ENCODE peak calls at places on chromosomes 16 and 17, in nine cellular contexts. V, P, E, N, M, G, O, H and C are unnamed samples.

GRCh38 chr17:63675607-63676539 is 24.1 kb downstream of the LIMD2 start:
- DNase-seq in N (no peak), V (peak), G (peak), P (no peak), M (no peak), E (no peak), O (no peak), H (no peak), C (peak)

GRCh38 chr16:22191966-22192260 is 14.2 kb upstream of the EEF2K start:
- DNase-seq in H (no peak), E (peak), O (no peak), P (no peak), N (no peak), M (peak), G (no peak), V (no peak), C (peak)

GRCh38 chr17:82424863-82425159 is 6.4 kb upstream of the OGFOD3 start:
- DNase-seq in M (no peak), O (no peak), G (no peak), E (no peak), N (no peak), P (no peak), H (no peak), V (no peak), C (no peak)

GRCh38 chr16:69406780-69407331 is 17.6 kb upstream of the CYB5B start:
- DNase-seq in G (peak), M (no peak), E (no peak), N (no peak), V (no peak), H (no peak), P (no peak), O (no peak), C (peak)

GRCh38 chr17:17976931-17977570 is 4.4 kb downstream of the DRC3 start:
- DNase-seq in G (no peak), V (no peak), E (no peak), M (no peak), H (no peak), N (no peak), O (no peak), P (no peak), C (no peak)

GRCh38 chr17:4482338-4483011 is 16.2 kb upstream of the SPNS2 start:
- DNase-seq in M (no peak), G (no peak), N (no peak), E (no peak), H (no peak), P (no peak), O (no peak), V (no peak), C (peak)

GRCh38 chr17:40615295-40615988 is 32.2 kb downstream of the SMARCE1 start:
- DNase-seq in E (peak), H (peak), N (no peak), G (peak), P (no peak), O (peak), V (peak), M (peak), C (peak)

GRCh38 chr16:86578056-86578455 is 293 bp upstream of the FOXL1 start:
- DNase-seq in N (no peak), P (no peak), G (no peak), V (no peak), M (no peak), O (no peak), E (no peak), H (no peak), C (no peak)

GRCh38 chr16:11675561-11676511 is 7.6 kb downstream of the SNN start:
- DNase-seq in G (no peak), H (no peak), M (no peak), V (peak), E (peak), P (no peak), O (no peak), N (no peak), C (peak)

GRCh38 chr17:59763861-59764260 is 56.4 kb downstream of the VMP1 start:
- DNase-seq in V (peak), O (no peak), H (no peak), N (no peak), M (no peak), P (no peak), E (no peak), G (no peak), C (no peak)

GRCh38 chr17:37802712-37803416 is 58.0 kb upstream of the HNF1B start:
- DNase-seq in G (no peak), V (peak), M (no peak), E (no peak), N (no peak), H (no peak), P (no peak), O (no peak), C (no peak)

GRCh38 chr16:80027007-80027965 is 426.7 kb upstream of the MAF start:
- DNase-seq in G (peak), M (peak), O (no peak), V (peak), H (peak), N (no peak), P (peak), E (peak), C (peak)

GRCh38 chr17:49496183-49496865 is 1.2 kb downstream of the NGFR start:
- DNase-seq in O (peak), M (peak), V (no peak), N (peak), P (peak), G (peak), E (peak), H (peak), C (peak)

GRCh38 chr16:77748426-77748825 is 26.1 kb downstream of the NUDT7 start:
- DNase-seq in H (no peak), P (no peak), N (no peak), E (no peak), G (no peak), M (no peak), O (no peak), V (no peak), C (no peak)

GRCh38 chr16:69711115-69711740 is 15.1 kb downstream of the NQO1 start:
- DNase-seq in O (no peak), H (no peak), V (no peak), P (no peak), E (no peak), N (no peak), G (no peak), M (no peak), C (no peak)

GRCh38 chr16:56029026-56029425 is 153.9 kb upstream of the CES5A start:
- DNase-seq in G (no peak), V (no peak), E (no peak), P (no peak), O (no peak), N (no peak), M (no peak), H (no peak), C (no peak)